ENCODE peak calls at places on chromosomes 1 and 21, in ten cellular contexts. Z is ovary, I is AG04450, N is T follicular helper cell, S is GM10248, O is ACHN, B is hippocampal formation, Y is EL, C is left ventricle myocardium superior, L is PC-3. F is an unnamed sample.

GRCh38 chr1:3678361-3679097 is 26.2 kb downstream of the TP73 start:
- DNase-seq in Z (no peak), I (no peak), N (no peak), S (no peak), O (no peak), B (no peak), Y (no peak), C (peak; percentile 24), L (no peak), F (no peak)

GRCh38 chr1:153775432-153776311 is 465 bp downstream of the SLC27A3 start:
- DNase-seq in Z (peak; percentile 85), I (no peak), N (peak; percentile 51), S (peak; percentile 66), O (no peak), B (no peak), Y (peak; percentile 65), C (peak; percentile 80), L (peak; percentile 79), F (peak; percentile 48)

GRCh38 chr21:26982767-26983166 is 15.9 kb upstream of the ADAMTS5 start:
- DNase-seq in Z (no peak), I (no peak), N (no peak), S (no peak), O (peak; percentile 19), B (no peak), Y (peak; percentile 73), C (no peak), L (peak; percentile 75), F (no peak)

GRCh38 chr1:235473808-235474207 is 30.4 kb downstream of the B3GALNT2 start:
- DNase-seq in Z (no peak), I (no peak), N (no peak), S (no peak), O (no peak), B (no peak), Y (no peak), C (no peak), L (peak; percentile 25), F (no peak)

GRCh38 chr1:231460614-231461013 is 38.5 kb upstream of the EGLN1 start:
- DNase-seq in Z (no peak), I (no peak), N (peak; percentile 21), S (peak; percentile 16), O (no peak), B (no peak), Y (no peak), C (no peak), L (no peak), F (peak; percentile 22)

GRCh38 chr1:236209185-236209584 is 66.8 kb downstream of the GPR137B start:
- DNase-seq in Z (no peak), I (no peak), N (no peak), S (no peak), O (no peak), B (no peak), Y (no peak), C (no peak), L (no peak), F (no peak)

GRCh38 chr21:42659416-42660117 is 6.1 kb downstream of the PDE9A start:
- DNase-seq in Z (no peak), I (no peak), N (no peak), S (no peak), O (no peak), B (no peak), Y (no peak), C (no peak), L (no peak), F (no peak)

GRCh38 chr1:197908695-197909336 is 6.4 kb downstream of the C1orf53 start:
- DNase-seq in Z (no peak), I (no peak), N (no peak), S (no peak), O (no peak), B (no peak), Y (peak; percentile 88), C (no peak), L (no peak), F (no peak)

GRCh38 chr1:47709302-47710074 is 271.6 kb downstream of the FOXD2 start:
- DNase-seq in Z (no peak), I (no peak), N (no peak), S (peak; percentile 49), O (peak; percentile 33), B (no peak), Y (peak; percentile 36), C (no peak), L (no peak), F (no peak)

GRCh38 chr1:43620956-43621355 is 29.0 kb upstream of the KDM4A start:
- DNase-seq in Z (no peak), I (no peak), N (no peak), S (no peak), O (no peak), B (no peak), Y (no peak), C (no peak), L (no peak), F (no peak)

GRCh38 chr1:210294991-210295773 is 33.5 kb upstream of the HHAT start:
- DNase-seq in Z (peak; percentile 37), I (no peak), N (no peak), S (no peak), O (no peak), B (no peak), Y (peak; percentile 38), C (peak; percentile 81), L (no peak), F (no peak)

GRCh38 chr1:15975358-15975804 is 520 bp downstream of the ZBTB17 start:
- DNase-seq in Z (no peak), I (no peak), N (peak; percentile 45), S (peak; percentile 83), O (peak; percentile 58), B (peak; percentile 51), Y (peak; percentile 72), C (peak; percentile 72), L (peak; percentile 33), F (peak; percentile 64)

GRCh38 chr1:213652109-213652508 is 335.7 kb upstream of the PROX1 start:
- DNase-seq in Z (no peak), I (no peak), N (no peak), S (no peak), O (no peak), B (no peak), Y (no peak), C (no peak), L (no peak), F (no peak)

GRCh38 chr1:111192643-111193519 is 7.6 kb downstream of the DENND2D start:
- DNase-seq in Z (no peak), I (no peak), N (no peak), S (no peak), O (no peak), B (peak; percentile 38), Y (peak; percentile 52), C (no peak), L (no peak), F (peak; percentile 43)

GRCh38 chr21:17250651-17251294 is 262.1 kb upstream of the CXADR start:
- DNase-seq in Z (no peak), I (no peak), N (no peak), S (no peak), O (no peak), B (no peak), Y (peak; percentile 1), C (no peak), L (peak; percentile 3), F (no peak)

GRCh38 chr1:110620250-110620615 is 14.1 kb upstream of the KCNA2 start:
- DNase-seq in Z (no peak), I (no peak), N (no peak), S (no peak), O (no peak), B (no peak), Y (no peak), C (no peak), L (no peak), F (no peak)

GRCh38 chr21:35611752-35612151 is 448.6 kb downstream of the SETD4 start:
- DNase-seq in Z (no peak), I (no peak), N (no peak), S (no peak), O (no peak), B (no peak), Y (peak; percentile 69), C (no peak), L (peak; percentile 22), F (no peak)

GRCh38 chr1:85275701-85276289 is 637 bp downstream of the BCL10 start:
- DNase-seq in Z (no peak), I (no peak), N (no peak), S (peak; percentile 35), O (peak; percentile 26), B (no peak), Y (no peak), C (no peak), L (no peak), F (no peak)

GRCh38 chr1:231541842-231542241 is 13.4 kb downstream of the TSNAX start:
- DNase-seq in Z (no peak), I (no peak), N (no peak), S (no peak), O (no peak), B (no peak), Y (no peak), C (no peak), L (no peak), F (no peak)

GRCh38 chr1:27630859-27631491 is 4.0 kb downstream of the FGR start:
- DNase-seq in Z (no peak), I (no peak), N (no peak), S (no peak), O (no peak), B (no peak), Y (no peak), C (peak; percentile 58), L (no peak), F (no peak)

GRCh38 chr1:59433440-59433813 is 136.5 kb downstream of the FGGY start:
- DNase-seq in Z (no peak), I (no peak), N (no peak), S (no peak), O (no peak), B (no peak), Y (peak; percentile 8), C (no peak), L (peak; percentile 63), F (no peak)

GRCh38 chr1:12472798-12473551 is 145.0 kb downstream of the DHRS3 start:
- DNase-seq in Z (no peak), I (no peak), N (peak; percentile 12), S (peak; percentile 31), O (no peak), B (no peak), Y (no peak), C (peak; percentile 36), L (no peak), F (peak; percentile 24)